ENCODE peak calls at places on chromosomes 3 and 15, in eight cellular contexts. N is GM06990; D is mammary epithelial cell; V is fibroblast of mammary gland; J is hepatocyte; F is fibroblast of lung; M is gastrocnemius medialis; O is CD8-positive, alpha-beta T cell. Y is an unnamed sample.
A peak's percentile ranks its signal among the peaks of the same experiment; 100 is the strongest.

GRCh38 chr3:134460965-134461364 is 24.8 kb downstream of the ANAPC13 start:
- DNase-seq in N (no peak), D (peak; percentile 88), V (peak; percentile 98), J (no peak), F (peak; percentile 94), M (no peak), O (no peak), Y (peak; percentile 82)

GRCh38 chr15:100295939-100296338 is 45.8 kb downstream of the ADAMTS17 start:
- DNase-seq in N (no peak), D (no peak), V (no peak), J (no peak), F (no peak), M (no peak), O (no peak), Y (no peak)

GRCh38 chr3:41247055-41247454 is 47.8 kb downstream of the CTNNB1 start:
- DNase-seq in N (no peak), D (no peak), V (no peak), J (no peak), F (no peak), M (no peak), O (no peak), Y (no peak)

GRCh38 chr3:127395663-127396320 is 107.9 kb upstream of the PRR20G start:
- DNase-seq in N (no peak), D (no peak), V (no peak), J (no peak), F (no peak), M (no peak), O (no peak), Y (no peak)

GRCh38 chr15:40763801-40764765 is at the start of gene GCHFR:
- DNase-seq in N (peak; percentile 87), D (peak; percentile 36), V (peak; percentile 33), J (peak; percentile 93), F (peak; percentile 59), M (peak; percentile 61), O (peak; percentile 48), Y (peak; percentile 66)

GRCh38 chr15:45307230-45307924 is 55.3 kb downstream of the SLC28A2 start:
- DNase-seq in N (no peak), D (peak; percentile 40), V (peak; percentile 69), J (peak; percentile 47), F (peak; percentile 73), M (no peak), O (no peak), Y (peak; percentile 54)

GRCh38 chr3:12472000-12472399 is 12.3 kb upstream of the TSEN2 start:
- DNase-seq in N (no peak), D (no peak), V (no peak), J (no peak), F (no peak), M (no peak), O (no peak), Y (no peak)

GRCh38 chr3:90010341-90010740 is 902.9 kb downstream of the EPHA3 start:
- DNase-seq in N (no peak), D (peak; percentile 72), V (peak; percentile 63), J (no peak), F (peak; percentile 85), M (no peak), O (no peak), Y (peak; percentile 7)

GRCh38 chr3:154458560-154458959 is 28.6 kb upstream of the GPR149 start:
- DNase-seq in N (no peak), D (no peak), V (no peak), J (no peak), F (no peak), M (no peak), O (no peak), Y (no peak)

GRCh38 chr3:46861996-46862688 is 1.1 kb downstream of the MYL3 start:
- DNase-seq in N (no peak), D (no peak), V (no peak), J (no peak), F (no peak), M (peak; percentile 23), O (no peak), Y (no peak)

GRCh38 chr3:31581660-31582059 is 48.9 kb downstream of the STT3B start:
- DNase-seq in N (no peak), D (no peak), V (peak; percentile 34), J (no peak), F (no peak), M (no peak), O (no peak), Y (peak; percentile 27)

GRCh38 chr3:16173696-16174355 is 654 bp upstream of the GALNT15 start:
- DNase-seq in N (no peak), D (no peak), V (peak; percentile 89), J (no peak), F (peak; percentile 92), M (no peak), O (no peak), Y (peak; percentile 58)

GRCh38 chr3:50445919-50446318 is 57.5 kb downstream of the CACNA2D2 start:
- DNase-seq in N (no peak), D (no peak), V (no peak), J (peak; percentile 59), F (no peak), M (no peak), O (no peak), Y (no peak)

GRCh38 chr3:112413074-112413473 is 80.1 kb downstream of the CD200 start:
- DNase-seq in N (no peak), D (no peak), V (no peak), J (no peak), F (no peak), M (no peak), O (no peak), Y (no peak)

GRCh38 chr3:11367116-11367781 is 95.1 kb downstream of the ATG7 start:
- DNase-seq in N (no peak), D (no peak), V (peak; percentile 84), J (peak; percentile 33), F (peak; percentile 49), M (no peak), O (no peak), Y (peak; percentile 90)

GRCh38 chr15:73951591-73951990 is 25.3 kb downstream of the LOXL1 start:
- DNase-seq in N (no peak), D (no peak), V (no peak), J (no peak), F (no peak), M (no peak), O (no peak), Y (no peak)

DNA sequence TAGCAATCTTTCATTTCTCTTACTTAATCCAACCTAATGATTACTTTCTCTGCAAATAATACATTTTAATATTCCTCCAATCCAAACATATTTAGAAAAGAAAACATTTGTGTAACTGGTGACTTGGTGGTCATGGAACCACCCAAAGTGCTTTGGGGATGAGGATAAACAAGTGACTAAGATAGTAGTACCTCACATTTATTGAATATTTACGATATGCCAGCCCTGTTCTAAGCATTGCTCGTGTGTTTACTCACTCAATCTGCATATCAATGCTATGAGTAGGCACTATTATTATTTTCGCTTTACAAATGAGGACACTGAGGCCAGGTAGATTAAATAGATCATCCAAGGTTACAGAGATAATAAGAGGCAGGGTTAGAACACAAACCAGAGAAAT is 189.5 kb downstream of the SHOX2 start:
- DNase-seq in N (no peak), D (no peak), V (peak; percentile 26), J (no peak), F (no peak), M (no peak), O (no peak), Y (no peak)
- H3K4me3 ChIP-seq in N (no peak overlapping the region), D (no peak overlapping the region), V (no peak overlapping the region), J (no peak overlapping the region), F (no peak overlapping the region), M (no peak overlapping the region), O (no peak overlapping the region), Y (no peak overlapping the region)

GRCh38 chr15:52289629-52290081 is 5.9 kb downstream of the MYO5C start:
- DNase-seq in N (no peak), D (no peak), V (no peak), J (no peak), F (peak; percentile 37), M (no peak), O (no peak), Y (no peak)

GRCh38 chr15:52290329-52290728 is 5.3 kb downstream of the MYO5C start:
- DNase-seq in N (no peak), D (no peak), V (no peak), J (no peak), F (no peak), M (no peak), O (no peak), Y (no peak)

GRCh38 chr15:52288986-52289385 is 6.6 kb downstream of the MYO5C start:
- DNase-seq in N (no peak), D (no peak), V (no peak), J (no peak), F (no peak), M (no peak), O (no peak), Y (no peak)

GRCh38 chr15:52291204-52291603 is 4.4 kb downstream of the MYO5C start:
- DNase-seq in N (no peak), D (no peak), V (no peak), J (no peak), F (no peak), M (no peak), O (no peak), Y (no peak)

DNA sequence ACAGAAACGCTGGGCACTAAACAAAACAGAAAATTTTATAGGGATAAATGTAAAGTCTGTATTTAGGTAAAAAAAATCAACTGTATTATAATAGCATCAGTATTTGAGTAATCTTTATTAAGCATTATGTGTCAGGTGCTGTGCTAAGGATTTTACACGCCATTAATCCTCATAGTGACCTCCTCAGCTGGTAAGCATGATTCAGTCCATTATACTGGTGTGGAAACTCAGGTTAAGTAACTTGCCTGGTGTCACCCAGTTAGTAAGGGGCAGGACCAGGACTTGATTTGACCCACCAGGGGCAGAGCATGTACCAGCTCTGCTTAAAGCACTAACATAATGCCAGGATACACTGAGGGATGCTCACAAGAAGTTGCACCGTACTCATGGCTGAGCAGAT is 4.8 kb downstream of the MYO5C start:
- DNase-seq in N (no peak), D (no peak), V (no peak), J (no peak), F (no peak), M (no peak), O (no peak), Y (no peak)
- TF ChIP-seq CTCF in N (no peak), D (no peak), V (no peak), J (no peak), F (no peak), M (no peak), O (no peak), Y (no peak)

DNA sequence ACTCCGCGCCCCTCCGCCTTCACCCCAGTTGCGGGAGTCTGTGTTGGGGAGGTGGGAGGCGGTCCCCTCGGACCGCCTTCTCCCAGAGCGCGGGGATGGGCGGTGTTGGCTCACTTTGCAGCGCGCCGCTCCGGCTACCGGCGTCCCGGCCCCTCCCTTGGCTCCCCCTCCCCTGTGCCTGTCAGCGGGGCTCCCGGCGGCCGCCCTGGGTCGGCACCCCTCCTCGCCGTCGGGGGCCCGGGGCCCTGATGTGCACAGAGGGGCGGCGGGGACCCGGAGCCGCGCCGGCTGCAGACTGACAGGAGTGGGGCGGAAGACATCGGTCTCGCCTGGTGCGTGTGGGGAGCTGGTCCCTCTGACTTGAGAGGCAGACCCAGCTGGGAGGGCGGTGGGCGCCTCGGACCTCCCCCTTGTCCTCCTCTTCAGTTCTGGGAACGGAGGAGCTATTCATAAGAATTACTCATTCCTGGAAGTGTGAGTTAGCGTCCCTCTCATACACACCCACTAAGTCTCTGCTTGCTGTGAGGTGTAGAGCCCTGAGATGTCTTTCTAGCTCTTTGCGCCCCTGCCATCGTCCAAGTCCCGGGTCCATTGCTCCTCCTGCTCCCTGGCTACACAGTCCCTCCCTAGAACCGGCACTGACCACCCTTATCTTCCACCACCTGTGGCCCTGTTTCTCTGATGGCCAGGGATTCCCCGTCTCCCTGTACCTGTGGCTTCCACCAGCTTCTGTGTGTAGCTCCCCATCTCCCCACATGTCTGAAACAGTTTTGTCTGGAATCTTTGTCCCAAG is 42.3 kb upstream of the ROPN1 start:
- DNase-seq in N (peak; percentile 6), D (no peak), V (peak; percentile 1), J (peak; percentile 47), F (peak; percentile 69), M (no peak), O (no peak), Y (no peak)
- H3K4me3 ChIP-seq in N (no peak overlapping the region), D (peak overlapping the region; percentile 49), V (peak overlapping the region; percentile 27), J (peak overlapping the region; percentile 86), F (peak overlapping the region; percentile 65), M (peak overlapping the region; percentile 86), O (peak overlapping the region; percentile 43), Y (peak overlapping the region; percentile 60)

GRCh38 chr3:54164192-54164975 is 42.0 kb downstream of the CACNA2D3 start:
- DNase-seq in N (no peak), D (no peak), V (no peak), J (no peak), F (no peak), M (no peak), O (no peak), Y (no peak)
- TF ChIP-seq CTCF in N (no peak), D (no peak), V (no peak), J (no peak), F (no peak), M (no peak), O (no peak), Y (no peak)